ENCODE peak calls at places on chromosomes 12 and 14, in ten cellular contexts. One of them, this sample, is unnamed.

GRCh38 chr14:38105106-38105702 is 102.5 kb upstream of the SSTR1 start:
- DNase-seq in activated T-cell treated with anti-CD3 and anti-CD28 coated beads for 4 hours: no peak
- DNase-seq in astrocyte of the spinal cord: no peak
- DNase-seq in T-helper 1 cell: no peak
- DNase-seq in hippocampal formation: no peak
- DNase-seq in stimulated activated CD4-positive, alpha-beta T cell treated with anti-CD3 and anti-CD28 coated beads, Interleukin-15, amount 100 ng/mL, for 1 hour: no peak
- DNase-seq in MG63: no peak
- DNase-seq in MM.1S: no peak
- DNase-seq in DMS79: no peak
- DNase-seq in type B pancreatic cell: no peak
- DNase-seq in this sample: no peak

GRCh38 chr12:55973598-55974307 is at the start of gene RAB5B:
- DNase-seq in activated T-cell treated with anti-CD3 and anti-CD28 coated beads for 4 hours: peak
- DNase-seq in astrocyte of the spinal cord: peak
- DNase-seq in T-helper 1 cell: peak
- DNase-seq in hippocampal formation: peak
- DNase-seq in stimulated activated CD4-positive, alpha-beta T cell treated with anti-CD3 and anti-CD28 coated beads, Interleukin-15, amount 100 ng/mL, for 1 hour: peak
- DNase-seq in MG63: peak
- DNase-seq in MM.1S: peak
- DNase-seq in DMS79: peak
- DNase-seq in type B pancreatic cell: peak
- DNase-seq in this sample: peak

GRCh38 chr12:62761658-62762057 is 173.3 kb downstream of the PPM1H start:
- DNase-seq in activated T-cell treated with anti-CD3 and anti-CD28 coated beads for 4 hours: no peak
- DNase-seq in astrocyte of the spinal cord: peak
- DNase-seq in T-helper 1 cell: no peak
- DNase-seq in hippocampal formation: no peak
- DNase-seq in stimulated activated CD4-positive, alpha-beta T cell treated with anti-CD3 and anti-CD28 coated beads, Interleukin-15, amount 100 ng/mL, for 1 hour: no peak
- DNase-seq in MG63: no peak
- DNase-seq in MM.1S: no peak
- DNase-seq in DMS79: no peak
- DNase-seq in type B pancreatic cell: no peak
- DNase-seq in this sample: no peak

GRCh38 chr14:76500011-76500410 is 124.1 kb downstream of the ESRRB start:
- DNase-seq in activated T-cell treated with anti-CD3 and anti-CD28 coated beads for 4 hours: no peak
- DNase-seq in astrocyte of the spinal cord: no peak
- DNase-seq in T-helper 1 cell: no peak
- DNase-seq in hippocampal formation: no peak
- DNase-seq in stimulated activated CD4-positive, alpha-beta T cell treated with anti-CD3 and anti-CD28 coated beads, Interleukin-15, amount 100 ng/mL, for 1 hour: no peak
- DNase-seq in MG63: peak
- DNase-seq in MM.1S: no peak
- DNase-seq in DMS79: no peak
- DNase-seq in type B pancreatic cell: no peak
- DNase-seq in this sample: no peak

GRCh38 chr12:104372048-104372720 is 68.6 kb downstream of the EID3 start:
- DNase-seq in activated T-cell treated with anti-CD3 and anti-CD28 coated beads for 4 hours: no peak
- DNase-seq in astrocyte of the spinal cord: no peak
- DNase-seq in T-helper 1 cell: peak
- DNase-seq in hippocampal formation: no peak
- DNase-seq in stimulated activated CD4-positive, alpha-beta T cell treated with anti-CD3 and anti-CD28 coated beads, Interleukin-15, amount 100 ng/mL, for 1 hour: no peak
- DNase-seq in MG63: no peak
- DNase-seq in MM.1S: no peak
- DNase-seq in DMS79: no peak
- DNase-seq in type B pancreatic cell: no peak
- DNase-seq in this sample: peak

GRCh38 chr12:67966560-67966959 is 22.7 kb upstream of the IFNG-AS1 start:
- DNase-seq in activated T-cell treated with anti-CD3 and anti-CD28 coated beads for 4 hours: no peak
- DNase-seq in astrocyte of the spinal cord: no peak
- DNase-seq in T-helper 1 cell: no peak
- DNase-seq in hippocampal formation: no peak
- DNase-seq in stimulated activated CD4-positive, alpha-beta T cell treated with anti-CD3 and anti-CD28 coated beads, Interleukin-15, amount 100 ng/mL, for 1 hour: no peak
- DNase-seq in MG63: no peak
- DNase-seq in MM.1S: no peak
- DNase-seq in DMS79: no peak
- DNase-seq in type B pancreatic cell: no peak
- DNase-seq in this sample: no peak

GRCh38 chr14:104116544-104117340 is 21.6 kb upstream of the KIF26A start:
- DNase-seq in activated T-cell treated with anti-CD3 and anti-CD28 coated beads for 4 hours: peak
- DNase-seq in astrocyte of the spinal cord: no peak
- DNase-seq in T-helper 1 cell: no peak
- DNase-seq in hippocampal formation: no peak
- DNase-seq in stimulated activated CD4-positive, alpha-beta T cell treated with anti-CD3 and anti-CD28 coated beads, Interleukin-15, amount 100 ng/mL, for 1 hour: no peak
- DNase-seq in MG63: no peak
- DNase-seq in MM.1S: no peak
- DNase-seq in DMS79: no peak
- DNase-seq in type B pancreatic cell: no peak
- DNase-seq in this sample: no peak

GRCh38 chr12:44627767-44628166 is 248.3 kb downstream of the NELL2 start:
- DNase-seq in activated T-cell treated with anti-CD3 and anti-CD28 coated beads for 4 hours: no peak
- DNase-seq in astrocyte of the spinal cord: no peak
- DNase-seq in T-helper 1 cell: no peak
- DNase-seq in hippocampal formation: no peak
- DNase-seq in stimulated activated CD4-positive, alpha-beta T cell treated with anti-CD3 and anti-CD28 coated beads, Interleukin-15, amount 100 ng/mL, for 1 hour: no peak
- DNase-seq in MG63: no peak
- DNase-seq in MM.1S: no peak
- DNase-seq in DMS79: no peak
- DNase-seq in type B pancreatic cell: no peak
- DNase-seq in this sample: no peak

GRCh38 chr12:105740970-105741725 is 397.6 kb downstream of the NUAK1 start:
- DNase-seq in activated T-cell treated with anti-CD3 and anti-CD28 coated beads for 4 hours: no peak
- DNase-seq in astrocyte of the spinal cord: peak
- DNase-seq in T-helper 1 cell: no peak
- DNase-seq in hippocampal formation: peak
- DNase-seq in stimulated activated CD4-positive, alpha-beta T cell treated with anti-CD3 and anti-CD28 coated beads, Interleukin-15, amount 100 ng/mL, for 1 hour: no peak
- DNase-seq in MG63: peak
- DNase-seq in MM.1S: no peak
- DNase-seq in DMS79: peak
- DNase-seq in type B pancreatic cell: no peak
- DNase-seq in this sample: no peak

GRCh38 chr12:47903927-47904646 is 707 bp downstream of the VDR start:
- DNase-seq in activated T-cell treated with anti-CD3 and anti-CD28 coated beads for 4 hours: peak
- DNase-seq in astrocyte of the spinal cord: peak
- DNase-seq in T-helper 1 cell: peak
- DNase-seq in hippocampal formation: no peak
- DNase-seq in stimulated activated CD4-positive, alpha-beta T cell treated with anti-CD3 and anti-CD28 coated beads, Interleukin-15, amount 100 ng/mL, for 1 hour: peak
- DNase-seq in MG63: peak
- DNase-seq in MM.1S: peak
- DNase-seq in DMS79: no peak
- DNase-seq in type B pancreatic cell: no peak
- DNase-seq in this sample: peak

GRCh38 chr12:47772738-47773061 is 338 bp upstream of the SLC48A1 start:
- DNase-seq in activated T-cell treated with anti-CD3 and anti-CD28 coated beads for 4 hours: no peak
- DNase-seq in astrocyte of the spinal cord: no peak
- DNase-seq in T-helper 1 cell: no peak
- DNase-seq in hippocampal formation: no peak
- DNase-seq in stimulated activated CD4-positive, alpha-beta T cell treated with anti-CD3 and anti-CD28 coated beads, Interleukin-15, amount 100 ng/mL, for 1 hour: no peak
- DNase-seq in MG63: no peak
- DNase-seq in MM.1S: no peak
- DNase-seq in DMS79: no peak
- DNase-seq in type B pancreatic cell: no peak
- DNase-seq in this sample: no peak

GRCh38 chr14:32453857-32454810 is 125.0 kb downstream of the AKAP6 start:
- DNase-seq in activated T-cell treated with anti-CD3 and anti-CD28 coated beads for 4 hours: no peak
- DNase-seq in astrocyte of the spinal cord: no peak
- DNase-seq in T-helper 1 cell: no peak
- DNase-seq in hippocampal formation: no peak
- DNase-seq in stimulated activated CD4-positive, alpha-beta T cell treated with anti-CD3 and anti-CD28 coated beads, Interleukin-15, amount 100 ng/mL, for 1 hour: no peak
- DNase-seq in MG63: no peak
- DNase-seq in MM.1S: peak
- DNase-seq in DMS79: no peak
- DNase-seq in type B pancreatic cell: no peak
- DNase-seq in this sample: no peak

GRCh38 chr12:112408621-112409020 is 784 bp downstream of the RPL6 start:
- DNase-seq in activated T-cell treated with anti-CD3 and anti-CD28 coated beads for 4 hours: peak
- DNase-seq in astrocyte of the spinal cord: no peak
- DNase-seq in T-helper 1 cell: peak
- DNase-seq in hippocampal formation: no peak
- DNase-seq in stimulated activated CD4-positive, alpha-beta T cell treated with anti-CD3 and anti-CD28 coated beads, Interleukin-15, amount 100 ng/mL, for 1 hour: no peak
- DNase-seq in MG63: no peak
- DNase-seq in MM.1S: no peak
- DNase-seq in DMS79: no peak
- DNase-seq in type B pancreatic cell: no peak
- DNase-seq in this sample: peak

GRCh38 chr12:15532364-15532977 is 210.2 kb downstream of the PTPRO start:
- DNase-seq in activated T-cell treated with anti-CD3 and anti-CD28 coated beads for 4 hours: peak
- DNase-seq in astrocyte of the spinal cord: peak
- DNase-seq in T-helper 1 cell: peak
- DNase-seq in hippocampal formation: peak
- DNase-seq in stimulated activated CD4-positive, alpha-beta T cell treated with anti-CD3 and anti-CD28 coated beads, Interleukin-15, amount 100 ng/mL, for 1 hour: peak
- DNase-seq in MG63: peak
- DNase-seq in MM.1S: peak
- DNase-seq in DMS79: no peak
- DNase-seq in type B pancreatic cell: no peak
- DNase-seq in this sample: no peak

GRCh38 chr12:26269554-26270284 is 74.3 kb downstream of the SSPN start:
- DNase-seq in activated T-cell treated with anti-CD3 and anti-CD28 coated beads for 4 hours: no peak
- DNase-seq in astrocyte of the spinal cord: no peak
- DNase-seq in T-helper 1 cell: no peak
- DNase-seq in hippocampal formation: no peak
- DNase-seq in stimulated activated CD4-positive, alpha-beta T cell treated with anti-CD3 and anti-CD28 coated beads, Interleukin-15, amount 100 ng/mL, for 1 hour: no peak
- DNase-seq in MG63: no peak
- DNase-seq in MM.1S: no peak
- DNase-seq in DMS79: no peak
- DNase-seq in type B pancreatic cell: no peak
- DNase-seq in this sample: no peak

GRCh38 chr14:106372870-106373657 is 846.7 kb downstream of the TMEM121 start:
- DNase-seq in activated T-cell treated with anti-CD3 and anti-CD28 coated beads for 4 hours: peak
- DNase-seq in astrocyte of the spinal cord: no peak
- DNase-seq in T-helper 1 cell: peak
- DNase-seq in hippocampal formation: no peak
- DNase-seq in stimulated activated CD4-positive, alpha-beta T cell treated with anti-CD3 and anti-CD28 coated beads, Interleukin-15, amount 100 ng/mL, for 1 hour: peak
- DNase-seq in MG63: peak
- DNase-seq in MM.1S: peak
- DNase-seq in DMS79: peak
- DNase-seq in type B pancreatic cell: no peak
- DNase-seq in this sample: peak

GRCh38 chr12:121120323-121120722 is 12.4 kb upstream of the P2RX7 start:
- DNase-seq in activated T-cell treated with anti-CD3 and anti-CD28 coated beads for 4 hours: no peak
- DNase-seq in astrocyte of the spinal cord: no peak
- DNase-seq in T-helper 1 cell: no peak
- DNase-seq in hippocampal formation: no peak
- DNase-seq in stimulated activated CD4-positive, alpha-beta T cell treated with anti-CD3 and anti-CD28 coated beads, Interleukin-15, amount 100 ng/mL, for 1 hour: no peak
- DNase-seq in MG63: no peak
- DNase-seq in MM.1S: no peak
- DNase-seq in DMS79: no peak
- DNase-seq in type B pancreatic cell: no peak
- DNase-seq in this sample: no peak

GRCh38 chr14:74014299-74014698 is 4.8 kb downstream of the ENTPD5 start:
- DNase-seq in activated T-cell treated with anti-CD3 and anti-CD28 coated beads for 4 hours: no peak
- DNase-seq in astrocyte of the spinal cord: no peak
- DNase-seq in T-helper 1 cell: no peak
- DNase-seq in hippocampal formation: no peak
- DNase-seq in stimulated activated CD4-positive, alpha-beta T cell treated with anti-CD3 and anti-CD28 coated beads, Interleukin-15, amount 100 ng/mL, for 1 hour: no peak
- DNase-seq in MG63: no peak
- DNase-seq in MM.1S: no peak
- DNase-seq in DMS79: no peak
- DNase-seq in type B pancreatic cell: no peak
- DNase-seq in this sample: no peak

GRCh38 chr14:74356892-74357575 is 8.8 kb downstream of the VRTN start:
- DNase-seq in activated T-cell treated with anti-CD3 and anti-CD28 coated beads for 4 hours: no peak
- DNase-seq in astrocyte of the spinal cord: no peak
- DNase-seq in T-helper 1 cell: no peak
- DNase-seq in hippocampal formation: no peak
- DNase-seq in stimulated activated CD4-positive, alpha-beta T cell treated with anti-CD3 and anti-CD28 coated beads, Interleukin-15, amount 100 ng/mL, for 1 hour: no peak
- DNase-seq in MG63: no peak
- DNase-seq in MM.1S: no peak
- DNase-seq in DMS79: no peak
- DNase-seq in type B pancreatic cell: no peak
- DNase-seq in this sample: no peak

GRCh38 chr14:103123634-103124500 is 606 bp downstream of the TNFAIP2 start:
- DNase-seq in activated T-cell treated with anti-CD3 and anti-CD28 coated beads for 4 hours: no peak
- DNase-seq in astrocyte of the spinal cord: no peak
- DNase-seq in T-helper 1 cell: no peak
- DNase-seq in hippocampal formation: no peak
- DNase-seq in stimulated activated CD4-positive, alpha-beta T cell treated with anti-CD3 and anti-CD28 coated beads, Interleukin-15, amount 100 ng/mL, for 1 hour: no peak
- DNase-seq in MG63: peak
- DNase-seq in MM.1S: no peak
- DNase-seq in DMS79: no peak
- DNase-seq in type B pancreatic cell: no peak
- DNase-seq in this sample: no peak

GRCh38 chr12:117521327-117521726 is 159.9 kb upstream of the NOS1 start:
- DNase-seq in activated T-cell treated with anti-CD3 and anti-CD28 coated beads for 4 hours: no peak
- DNase-seq in astrocyte of the spinal cord: no peak
- DNase-seq in T-helper 1 cell: no peak
- DNase-seq in hippocampal formation: no peak
- DNase-seq in stimulated activated CD4-positive, alpha-beta T cell treated with anti-CD3 and anti-CD28 coated beads, Interleukin-15, amount 100 ng/mL, for 1 hour: no peak
- DNase-seq in MG63: no peak
- DNase-seq in MM.1S: no peak
- DNase-seq in DMS79: no peak
- DNase-seq in type B pancreatic cell: no peak
- DNase-seq in this sample: no peak

GRCh38 chr12:62313727-62314380 is 53.6 kb downstream of the USP15 start:
- DNase-seq in activated T-cell treated with anti-CD3 and anti-CD28 coated beads for 4 hours: no peak
- DNase-seq in astrocyte of the spinal cord: no peak
- DNase-seq in T-helper 1 cell: no peak
- DNase-seq in hippocampal formation: no peak
- DNase-seq in stimulated activated CD4-positive, alpha-beta T cell treated with anti-CD3 and anti-CD28 coated beads, Interleukin-15, amount 100 ng/mL, for 1 hour: no peak
- DNase-seq in MG63: no peak
- DNase-seq in MM.1S: no peak
- DNase-seq in DMS79: no peak
- DNase-seq in type B pancreatic cell: no peak
- DNase-seq in this sample: no peak

GRCh38 chr12:11875414-11875935 is 195.3 kb upstream of the BCL2L14 start:
- DNase-seq in activated T-cell treated with anti-CD3 and anti-CD28 coated beads for 4 hours: no peak
- DNase-seq in astrocyte of the spinal cord: no peak
- DNase-seq in T-helper 1 cell: peak
- DNase-seq in hippocampal formation: no peak
- DNase-seq in stimulated activated CD4-positive, alpha-beta T cell treated with anti-CD3 and anti-CD28 coated beads, Interleukin-15, amount 100 ng/mL, for 1 hour: no peak
- DNase-seq in MG63: no peak
- DNase-seq in MM.1S: no peak
- DNase-seq in DMS79: no peak
- DNase-seq in type B pancreatic cell: no peak
- DNase-seq in this sample: no peak

GRCh38 chr12:118958520-118958919 is 22.8 kb upstream of the SRRM4 start:
- DNase-seq in activated T-cell treated with anti-CD3 and anti-CD28 coated beads for 4 hours: no peak
- DNase-seq in astrocyte of the spinal cord: no peak
- DNase-seq in T-helper 1 cell: no peak
- DNase-seq in hippocampal formation: no peak
- DNase-seq in stimulated activated CD4-positive, alpha-beta T cell treated with anti-CD3 and anti-CD28 coated beads, Interleukin-15, amount 100 ng/mL, for 1 hour: no peak
- DNase-seq in MG63: no peak
- DNase-seq in MM.1S: no peak
- DNase-seq in DMS79: peak
- DNase-seq in type B pancreatic cell: no peak
- DNase-seq in this sample: no peak

GRCh38 chr12:86376052-86376451 is 119.9 kb upstream of the MGAT4C start:
- DNase-seq in activated T-cell treated with anti-CD3 and anti-CD28 coated beads for 4 hours: no peak
- DNase-seq in astrocyte of the spinal cord: no peak
- DNase-seq in T-helper 1 cell: no peak
- DNase-seq in hippocampal formation: no peak
- DNase-seq in stimulated activated CD4-positive, alpha-beta T cell treated with anti-CD3 and anti-CD28 coated beads, Interleukin-15, amount 100 ng/mL, for 1 hour: no peak
- DNase-seq in MG63: peak
- DNase-seq in MM.1S: no peak
- DNase-seq in DMS79: no peak
- DNase-seq in type B pancreatic cell: no peak
- DNase-seq in this sample: no peak

GRCh38 chr12:2641209-2641608 is 153.6 kb upstream of the FKBP4 start:
- DNase-seq in activated T-cell treated with anti-CD3 and anti-CD28 coated beads for 4 hours: no peak
- DNase-seq in astrocyte of the spinal cord: peak
- DNase-seq in T-helper 1 cell: no peak
- DNase-seq in hippocampal formation: no peak
- DNase-seq in stimulated activated CD4-positive, alpha-beta T cell treated with anti-CD3 and anti-CD28 coated beads, Interleukin-15, amount 100 ng/mL, for 1 hour: no peak
- DNase-seq in MG63: peak
- DNase-seq in MM.1S: peak
- DNase-seq in DMS79: no peak
- DNase-seq in type B pancreatic cell: no peak
- DNase-seq in this sample: no peak

GRCh38 chr12:115661103-115661502 is 616.4 kb downstream of the MED13L start:
- DNase-seq in activated T-cell treated with anti-CD3 and anti-CD28 coated beads for 4 hours: no peak
- DNase-seq in astrocyte of the spinal cord: peak
- DNase-seq in T-helper 1 cell: no peak
- DNase-seq in hippocampal formation: no peak
- DNase-seq in stimulated activated CD4-positive, alpha-beta T cell treated with anti-CD3 and anti-CD28 coated beads, Interleukin-15, amount 100 ng/mL, for 1 hour: no peak
- DNase-seq in MG63: peak
- DNase-seq in MM.1S: no peak
- DNase-seq in DMS79: no peak
- DNase-seq in type B pancreatic cell: no peak
- DNase-seq in this sample: no peak

GRCh38 chr14:26856832-26857508 is 259.1 kb upstream of the NOVA1 start:
- DNase-seq in activated T-cell treated with anti-CD3 and anti-CD28 coated beads for 4 hours: no peak
- DNase-seq in astrocyte of the spinal cord: no peak
- DNase-seq in T-helper 1 cell: no peak
- DNase-seq in hippocampal formation: no peak
- DNase-seq in stimulated activated CD4-positive, alpha-beta T cell treated with anti-CD3 and anti-CD28 coated beads, Interleukin-15, amount 100 ng/mL, for 1 hour: no peak
- DNase-seq in MG63: no peak
- DNase-seq in MM.1S: no peak
- DNase-seq in DMS79: no peak
- DNase-seq in type B pancreatic cell: no peak
- DNase-seq in this sample: no peak